ENCODE peak calls at places on chromosomes 7 and 10, in eight cellular contexts. U is heart left ventricle; R is cardiac muscle cell; O is CD8-positive, alpha-beta T cell; F is CD8-positive, alpha-beta memory T cell; W is astrocyte; A is lower lobe of right lung; Z is testis. X is an unnamed sample. For H3K9me3 and H3K4me1, the result is how much of the 10 kb centered on the place peaks cover.

GRCh38 chr7:137009404-137009803 is 141.0 kb downstream of the CHRM2 start:
- DNase-seq in U (no peak), R (no peak), O (no peak), F (no peak), W (no peak), A (no peak), Z (no peak), X (no peak)

GRCh38 chr7:102389810-102390209 is 6.4 kb upstream of the PRKRIP1 start:
- DNase-seq in U (no peak), R (no peak), O (no peak), F (no peak), W (no peak), A (no peak), Z (no peak), X (no peak)

GRCh38 chr7:24714676-24715010 is 42.6 kb downstream of the GSDME start:
- DNase-seq in U (no peak), R (no peak), O (no peak), F (no peak), W (no peak), A (no peak), Z (no peak), X (peak)

GRCh38 chr7:25659841-25660240 is 431.6 kb upstream of the NPVF start:
- DNase-seq in U (no peak), R (no peak), O (no peak), F (no peak), W (no peak), A (no peak), Z (no peak), X (peak)

GRCh38 chr7:2082357-2083038 is 150.2 kb downstream of the MAD1L1 start:
- DNase-seq in U (no peak), R (peak), O (no peak), F (no peak), W (peak), A (no peak), Z (peak), X (no peak)

GRCh38 chr10:6607187-6607586 is 27.1 kb upstream of the PRKCQ start:
- DNase-seq in U (no peak), R (no peak), O (peak), F (peak), W (no peak), A (no peak), Z (no peak), X (no peak)

GRCh38 chr7:87784424-87784823 is 91.7 kb downstream of the SLC25A40 start:
- DNase-seq in U (no peak), R (peak), O (no peak), F (no peak), W (no peak), A (no peak), Z (no peak), X (no peak)

GRCh38 chr7:13282377-13282980 is 595.0 kb downstream of the ARL4A start:
- DNase-seq in U (no peak), R (peak), O (no peak), F (no peak), W (peak), A (no peak), Z (no peak), X (no peak)

GRCh38 chr7:121752706-121753105 is 120.3 kb upstream of the PTPRZ1 start:
- DNase-seq in U (no peak), R (peak), O (no peak), F (no peak), W (peak), A (no peak), Z (no peak), X (no peak)

GRCh38 chr10:25261571-25261970 is 86.8 kb downstream of the GPR158 start:
- DNase-seq in U (no peak), R (no peak), O (no peak), F (no peak), W (no peak), A (no peak), Z (no peak), X (no peak)

GRCh38 chr10:14385591-14386201 is 55.0 kb upstream of the FRMD4A start:
- DNase-seq in U (no peak), R (peak), O (no peak), F (no peak), W (no peak), A (no peak), Z (no peak), X (no peak)

GRCh38 chr7:90788057-90788456 is 191.9 kb downstream of the CDK14 start:
- DNase-seq in U (peak), R (peak), O (no peak), F (no peak), W (peak), A (no peak), Z (peak), X (no peak)

GRCh38 chr10:117653170-117653515 is 110.6 kb downstream of the EMX2 start:
- DNase-seq in U (no peak), R (peak), O (no peak), F (no peak), W (peak), A (no peak), Z (no peak), X (no peak)

GRCh38 chr10:100728928-100729876 is 16.2 kb upstream of the PAX2 start:
- DNase-seq in U (no peak), R (peak), O (no peak), F (no peak), W (no peak), A (no peak), Z (peak), X (peak)

GRCh38 chr7:12942599-12942998 is 255.2 kb downstream of the ARL4A start:
- DNase-seq in U (no peak), R (no peak), O (no peak), F (no peak), W (peak), A (no peak), Z (no peak), X (no peak)

GRCh38 chr7:94182066-94182465 is 177.9 kb upstream of the BET1 start:
- DNase-seq in U (no peak), R (peak), O (no peak), F (no peak), W (peak), A (no peak), Z (no peak), X (no peak)

GRCh38 chr7:31811650-31812461 is 124.8 kb downstream of the PPP1R17 start:
- DNase-seq in U (peak), R (peak), O (no peak), F (no peak), W (peak), A (peak), Z (peak), X (no peak)

GRCh38 chr7:102152672-102153585 is 133.7 kb upstream of the SH2B2 start:
- DNase-seq in U (peak), R (peak), O (no peak), F (no peak), W (peak), A (no peak), Z (no peak), X (no peak)

GRCh38 chr10:74750848-74751274 is 75.5 kb upstream of the KAT6B start:
- DNase-seq in U (no peak), R (no peak), O (no peak), F (peak), W (no peak), A (no peak), Z (no peak), X (no peak)

GRCh38 chr7:123749537-123749857 is 694 bp upstream of the WASL start:
- DNase-seq in U (no peak), R (peak), O (no peak), F (no peak), W (peak), A (peak), Z (no peak), X (peak)

GRCh38 chr7:37999673-38000072 is 79.2 kb downstream of the EPDR1 start:
- DNase-seq in U (no peak), R (peak), O (no peak), F (no peak), W (peak), A (no peak), Z (no peak), X (no peak)

GRCh38 chr7:77450054-77450453 is 33.9 kb upstream of the GSAP start:
- DNase-seq in U (no peak), R (no peak), O (no peak), F (no peak), W (peak), A (no peak), Z (no peak), X (no peak)

GRCh38 chr10:7260412-7260900 is 150.4 kb downstream of the SFMBT2 start:
- DNase-seq in U (peak), R (peak), O (no peak), F (peak), W (peak), A (no peak), Z (no peak), X (peak)

GRCh38 chr10:91653214-91653875 is 20.5 kb upstream of the PPP1R3C start:
- DNase-seq in U (no peak), R (peak), O (no peak), F (no peak), W (peak), A (no peak), Z (no peak), X (no peak)

GRCh38 chr10:110181451-110181850 is 26.0 kb upstream of the MXI1 start:
- DNase-seq in U (no peak), R (no peak), O (no peak), F (no peak), W (no peak), A (no peak), Z (no peak), X (no peak)

GRCh38 chr10:4234661-4235060 is 449.7 kb upstream of the KLF6 start:
- DNase-seq in U (no peak), R (peak), O (peak), F (peak), W (no peak), A (no peak), Z (no peak), X (no peak)

GRCh38 chr10:63120554-63120953 is 12.6 kb upstream of the NRBF2 start:
- DNase-seq in U (peak), R (peak), O (no peak), F (no peak), W (peak), A (no peak), Z (no peak), X (peak)

GRCh38 chr7:121116399-121116798 is 127.9 kb downstream of the CPED1 start:
- DNase-seq in U (no peak), R (no peak), O (no peak), F (no peak), W (peak), A (no peak), Z (no peak), X (no peak)

GRCh38 chr7:2224934-2225333 is 7.8 kb downstream of the MAD1L1 start:
- DNase-seq in U (no peak), R (no peak), O (no peak), F (no peak), W (no peak), A (peak), Z (no peak), X (no peak)

GRCh38 chr10:119049361-119049760 is 19.8 kb downstream of the NANOS1 start:
- DNase-seq in U (no peak), R (no peak), O (no peak), F (no peak), W (no peak), A (no peak), Z (no peak), X (no peak)

GRCh38 chr10:1297566-1298301 is 241.5 kb downstream of the WDR37 start:
- DNase-seq in U (no peak), R (no peak), O (no peak), F (no peak), W (no peak), A (no peak), Z (peak), X (no peak)

GRCh38 chr10:101241840-101242707 is 12.8 kb upstream of the LBX1 start:
- DNase-seq in U (no peak), R (peak), O (no peak), F (no peak), W (no peak), A (no peak), Z (no peak), X (no peak)

DNA sequence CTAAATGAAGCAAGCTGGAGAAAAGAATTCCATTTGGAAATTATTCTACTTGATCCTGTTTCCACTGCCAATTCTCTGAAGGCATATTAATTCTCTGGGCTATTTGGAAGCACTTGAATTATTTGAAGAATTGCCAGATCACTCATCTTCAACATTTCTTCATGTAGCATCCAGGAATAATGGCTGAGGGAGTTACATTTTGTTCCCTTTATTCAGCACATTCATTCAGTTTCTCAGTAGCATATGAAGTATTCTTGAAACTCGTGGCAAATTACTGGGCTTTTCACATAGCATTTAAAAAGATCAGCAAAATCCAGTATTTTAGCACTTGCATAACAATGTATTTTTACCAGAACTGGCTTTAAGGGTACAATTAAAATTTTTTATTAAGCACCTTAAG is 127.1 kb upstream of the VIPR2 start:
- DNase-seq in U (no peak), R (no peak), O (no peak), F (no peak), W (no peak), A (no peak), Z (no peak), X (no peak)
- H3K9me3 ChIP-seq in U (under half), R (under half), O (under half), F (under half), W (under half), A (under half), Z (under half), X (under half)

DNA sequence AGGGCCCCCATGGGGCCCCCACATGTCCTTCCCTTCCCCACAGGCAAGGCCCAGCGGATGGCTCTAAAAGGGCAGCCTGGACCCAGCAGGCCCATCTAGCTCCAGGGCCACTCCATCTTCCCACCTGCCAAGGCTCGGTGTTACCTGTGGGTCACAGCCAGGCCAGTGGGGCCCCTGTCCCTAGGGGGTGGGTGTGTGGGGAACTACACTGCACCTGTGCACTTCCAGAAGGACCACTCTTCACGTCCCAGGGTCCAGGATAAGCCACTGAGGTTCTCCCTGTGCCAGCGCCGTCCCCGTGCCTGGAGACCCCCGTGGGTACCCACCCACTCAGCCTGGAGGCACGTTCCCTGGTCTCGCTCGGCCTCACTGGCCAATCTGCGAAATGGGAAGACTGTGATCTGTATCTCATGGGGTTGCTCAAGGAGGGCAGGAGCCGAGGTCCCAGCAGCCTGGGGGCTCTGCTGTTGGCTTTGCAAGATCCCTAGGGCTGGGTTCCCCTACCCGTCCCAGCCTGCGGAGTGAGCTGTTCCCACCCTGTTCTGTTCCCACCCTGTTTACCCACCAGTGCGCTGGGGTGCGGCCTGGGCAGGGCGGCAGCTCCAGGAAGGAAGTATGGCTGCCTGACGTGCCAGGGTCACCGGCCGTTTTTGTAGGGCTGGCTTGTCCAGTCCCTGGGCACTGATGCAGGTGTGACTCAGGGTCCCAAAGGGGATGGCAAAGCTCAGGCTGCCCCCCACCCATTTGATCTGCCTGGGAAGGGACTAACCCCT is 4.6 kb downstream of the PWWP2B start:
- DNase-seq in U (peak), R (no peak), O (no peak), F (no peak), W (no peak), A (peak), Z (no peak), X (peak)
- H3K27ac ChIP-seq in U (peak), R (no peak), O (no peak), F (no peak), W (no peak), A (peak), Z (no peak), X (peak)

GRCh38 chr7:155132431-155132830 is 62.3 kb downstream of the HTR5A start:
- DNase-seq in U (no peak), R (no peak), O (no peak), F (no peak), W (no peak), A (no peak), Z (no peak), X (no peak)

GRCh38 chr7:155130493-155130892 is 60.4 kb downstream of the HTR5A start:
- DNase-seq in U (no peak), R (no peak), O (no peak), F (no peak), W (no peak), A (no peak), Z (no peak), X (no peak)

GRCh38 chr7:155129186-155129585 is 59.1 kb downstream of the HTR5A start:
- DNase-seq in U (no peak), R (no peak), O (no peak), F (no peak), W (no peak), A (no peak), Z (no peak), X (no peak)

GRCh38 chr7:155131090-155131489 is 61.0 kb downstream of the HTR5A start:
- DNase-seq in U (no peak), R (no peak), O (no peak), F (no peak), W (no peak), A (no peak), Z (no peak), X (no peak)

DNA sequence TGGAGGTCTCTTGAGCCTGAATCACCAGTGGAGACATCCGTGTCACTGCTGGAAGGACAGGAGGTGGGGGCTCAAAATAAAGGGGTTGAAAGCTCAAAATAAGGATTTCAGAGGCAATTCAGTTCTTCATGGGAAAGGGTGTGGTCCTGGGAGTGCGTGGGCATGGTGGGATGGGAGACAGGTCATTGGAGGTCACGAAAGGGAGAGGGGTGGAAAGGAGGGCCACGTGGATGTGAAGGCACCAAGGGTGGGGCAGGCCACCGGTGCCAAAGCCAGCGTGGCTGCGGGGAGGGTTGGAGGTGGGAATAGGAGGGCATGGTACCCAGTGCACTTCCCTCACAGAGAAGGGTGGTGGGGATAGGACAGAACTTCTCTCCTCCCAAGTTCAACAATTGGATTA is 59.7 kb downstream of the HTR5A start:
- DNase-seq in U (no peak), R (no peak), O (no peak), F (no peak), W (no peak), A (no peak), Z (no peak), X (no peak)
- H3K4me1 ChIP-seq in U (under half), R (under half), O (under half), F (under half), W (under half), A (under half), Z (under half), X (under half)

GRCh38 chr7:27245798-27246691 is 3.4 kb downstream of the EVX1 start:
- DNase-seq in U (no peak), R (no peak), O (no peak), F (no peak), W (no peak), A (no peak), Z (no peak), X (no peak)
- H3K9me3 ChIP-seq in U (under half), R (under half), O (under half), F (under half), W (under half), A (under half), Z (under half), X (under half)

DNA sequence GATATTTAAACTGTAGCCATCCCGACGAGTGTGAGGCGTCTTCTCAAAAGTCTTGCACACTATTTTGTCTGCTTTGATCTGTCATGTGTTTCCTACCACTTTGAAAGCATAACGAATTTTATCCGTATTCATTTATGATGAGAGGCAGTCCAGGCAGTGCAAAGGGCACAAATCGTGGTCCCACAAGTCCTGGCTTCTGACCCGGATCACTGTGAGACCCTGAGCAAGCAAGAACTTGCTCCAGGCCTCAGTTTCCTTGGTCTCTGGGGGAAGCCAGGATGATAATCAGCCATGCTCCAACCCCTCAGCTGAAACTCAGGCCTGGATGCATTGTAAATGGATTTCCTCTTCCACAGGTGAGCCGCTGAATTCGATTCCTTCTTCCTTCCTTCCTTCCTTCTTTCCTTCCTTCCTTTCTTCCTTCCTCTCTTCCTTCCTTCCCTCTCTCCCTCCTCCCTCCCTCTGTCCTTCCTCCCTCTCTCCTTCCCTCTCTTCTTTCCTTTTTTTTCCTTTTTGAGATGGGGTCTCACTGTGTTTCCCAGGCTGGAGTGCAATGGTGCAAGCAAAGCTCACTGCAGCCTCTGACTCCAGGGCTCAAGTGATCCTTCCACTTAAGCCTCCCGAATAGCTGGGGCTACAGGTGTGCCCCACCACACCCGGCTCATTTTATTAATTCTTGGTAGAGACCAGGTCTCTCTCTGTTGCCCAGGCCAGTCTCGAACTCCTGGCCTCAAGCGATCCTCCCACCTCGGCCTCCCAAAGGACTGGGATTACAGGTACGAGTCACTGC is 18.4 kb upstream of the ZKSCAN1 start:
- DNase-seq in U (no peak), R (no peak), O (no peak), F (no peak), W (no peak), A (no peak), Z (no peak), X (no peak)
- H3K27ac ChIP-seq in U (peak), R (peak), O (peak), F (peak), W (no peak), A (peak), Z (peak), X (peak)

GRCh38 chr7:130891254-130892094 is 157.5 kb upstream of the KLF14 start:
- DNase-seq in U (peak), R (peak), O (no peak), F (no peak), W (peak), A (peak), Z (peak), X (peak)
- H3K4me1 ChIP-seq in U (under half), R (under half), O (under half), F (under half), W (half or more), A (half or more), Z (under half), X (half or more)

GRCh38 chr10:128466831-128467371 is 340.7 kb upstream of the MKI67 start:
- DNase-seq in U (no peak), R (no peak), O (no peak), F (no peak), W (no peak), A (no peak), Z (no peak), X (no peak)
- H3K9me3 ChIP-seq in U (under half), R (under half), O (under half), F (under half), W (under half), A (under half), Z (under half), X (under half)

GRCh38 chr7:44101304-44101965 is 2.7 kb upstream of the AEBP1 start:
- DNase-seq in U (no peak), R (no peak), O (no peak), F (no peak), W (no peak), A (no peak), Z (no peak), X (no peak)
- H3K27ac ChIP-seq in U (peak), R (no peak), O (no peak), F (no peak), W (peak), A (peak), Z (peak), X (peak)

GRCh38 chr10:69572159-69573055 is 815 bp downstream of the NEUROG3 start:
- DNase-seq in U (no peak), R (no peak), O (no peak), F (no peak), W (no peak), A (peak), Z (no peak), X (no peak)
- H3K4me1 ChIP-seq in U (under half), R (under half), O (under half), F (under half), W (under half), A (under half), Z (under half), X (under half)

GRCh38 chr7:158157460-158157859 is 430.2 kb downstream of the PTPRN2 start:
- DNase-seq in U (no peak), R (no peak), O (no peak), F (no peak), W (no peak), A (no peak), Z (no peak), X (no peak)
- H3K9me3 ChIP-seq in U (under half), R (under half), O (under half), F (under half), W (under half), A (under half), Z (under half), X (under half)

X was measured in adrenal gland.